ENCODE peak calls at places on chromosomes 1 and 21, in seven cellular contexts. R, Y, U, Z, I, S and F are unnamed samples.

GRCh38 chr21:16116798-16117197 is 387.0 kb downstream of the USP25 start:
- DNase-seq in Z (no peak), Y (no peak), R (no peak), S (no peak), I (no peak), U (no peak), F (no peak)

GRCh38 chr1:229191066-229191674 is 79.7 kb upstream of the RAB4A start:
- DNase-seq in R (no peak), S (peak; percentile 31), U (peak; percentile 79), I (no peak), Z (no peak), Y (no peak), F (peak; percentile 47)

GRCh38 chr1:150876111-150876434 is 326 bp downstream of the ARNT start:
- DNase-seq in S (peak; percentile 53), I (peak; percentile 76), Y (no peak), U (peak; percentile 82), R (peak; percentile 58), Z (no peak), F (peak; percentile 22)

GRCh38 chr1:150546294-150546937 is 2.8 kb upstream of the ADAMTSL4 start:
- DNase-seq in U (no peak), Y (no peak), I (no peak), Z (no peak), S (no peak), R (no peak), F (no peak)

GRCh38 chr1:116115476-116115875 is 4.3 kb downstream of the MAB21L3 start:
- DNase-seq in Y (no peak), R (no peak), I (no peak), U (peak; percentile 88), Z (no peak), S (peak; percentile 74), F (no peak)

GRCh38 chr1:9294910-9295636 is 2.4 kb downstream of the SPSB1 start:
- DNase-seq in Z (peak; percentile 25), U (peak; percentile 89), I (peak; percentile 61), S (no peak), Y (no peak), R (no peak), F (no peak)

GRCh38 chr1:77929806-77930205 is 41.4 kb downstream of the NEXN start:
- DNase-seq in U (no peak), R (no peak), Z (no peak), I (no peak), S (no peak), Y (no peak), F (no peak)

GRCh38 chr1:3190256-3191041 is 121.4 kb downstream of the PRDM16 start:
- DNase-seq in S (no peak), Z (no peak), I (no peak), U (no peak), R (no peak), Y (no peak), F (no peak)

GRCh38 chr1:98523256-98523655 is 138.3 kb upstream of the SNX7 start:
- DNase-seq in Z (no peak), U (no peak), I (no peak), Y (no peak), S (no peak), R (no peak), F (no peak)

GRCh38 chr1:217907504-217907903 is 276.4 kb downstream of the SPATA17 start:
- DNase-seq in Y (no peak), U (peak; percentile 29), Z (no peak), I (no peak), S (peak; percentile 23), R (no peak), F (no peak)

GRCh38 chr21:37855568-37856391 is 60.5 kb downstream of the KCNJ6 start:
- DNase-seq in U (no peak), I (no peak), R (no peak), Y (no peak), Z (no peak), S (no peak), F (no peak)

GRCh38 chr1:112317140-112317539 is 78.9 kb upstream of the CTTNBP2NL start:
- DNase-seq in Z (no peak), R (no peak), I (peak; percentile 15), U (no peak), S (no peak), Y (no peak), F (no peak)

GRCh38 chr1:112319371-112320034 is 76.5 kb upstream of the CTTNBP2NL start:
- DNase-seq in I (no peak), Y (no peak), U (no peak), R (no peak), Z (no peak), S (peak; percentile 85), F (no peak)

GRCh38 chr1:112318698-112319370 is 77.2 kb upstream of the CTTNBP2NL start:
- DNase-seq in S (no peak), I (no peak), R (no peak), U (no peak), Y (no peak), Z (no peak), F (no peak)

GRCh38 chr1:112317556-112317955 is 78.5 kb upstream of the CTTNBP2NL start:
- DNase-seq in Z (no peak), U (no peak), I (peak; percentile 20), R (no peak), Y (no peak), S (no peak), F (no peak)

DNA sequence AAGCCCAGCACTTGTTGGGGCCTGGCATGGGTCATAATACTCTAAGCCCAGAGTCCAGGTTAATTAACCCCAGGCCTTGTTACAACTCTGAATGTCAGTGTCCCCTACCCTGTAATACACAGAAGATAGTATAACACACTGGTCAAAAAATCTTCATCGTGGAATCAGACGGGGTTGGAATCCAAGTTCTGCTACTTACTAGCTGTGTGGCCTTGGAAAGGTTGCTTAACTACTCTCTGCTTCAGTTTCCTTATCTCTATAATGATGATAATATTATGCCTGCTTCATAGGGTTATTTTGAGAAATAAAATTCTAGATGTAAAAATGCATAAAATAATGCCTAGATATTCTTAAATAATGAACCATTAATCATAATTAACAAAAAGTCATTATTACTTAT is 77.8 kb upstream of the CTTNBP2NL start:
- DNase-seq in R (no peak), S (no peak), Z (no peak), Y (no peak), U (no peak), I (no peak), F (no peak)
- H3K27ac ChIP-seq in R (peak overlapping the region; percentile 69), S (no peak overlapping the region), Z (no peak overlapping the region), Y (no peak overlapping the region), U (no peak overlapping the region), I (peak overlapping the region; percentile 20), F (no peak overlapping the region)

GRCh38 chr1:174274452-174274851 is 115.1 kb downstream of the RABGAP1L start:
- DNase-seq in S (no peak), U (no peak), Z (no peak), I (no peak), Y (no peak), R (no peak), F (no peak)

GRCh38 chr1:174274884-174275283 is 115.6 kb downstream of the RABGAP1L start:
- DNase-seq in Y (no peak), R (no peak), Z (no peak), U (no peak), I (no peak), S (no peak), F (no peak)

GRCh38 chr1:174273766-174274165 is 114.4 kb downstream of the RABGAP1L start:
- DNase-seq in S (no peak), R (no peak), Z (no peak), Y (no peak), I (no peak), U (no peak), F (no peak)

GRCh38 chr1:174273190-174273589 is 113.9 kb downstream of the RABGAP1L start:
- DNase-seq in U (no peak), I (no peak), Z (no peak), S (no peak), Y (no peak), R (no peak), F (no peak)

GRCh38 chr1:174276087-174276486 is 116.8 kb downstream of the RABGAP1L start:
- DNase-seq in Y (no peak), U (no peak), R (no peak), S (no peak), I (no peak), Z (no peak), F (no peak)
- H3K27ac ChIP-seq in Y (no peak overlapping the region), U (no peak overlapping the region), R (no peak overlapping the region), S (no peak overlapping the region), I (no peak overlapping the region), Z (no peak overlapping the region), F (no peak overlapping the region)

DNA sequence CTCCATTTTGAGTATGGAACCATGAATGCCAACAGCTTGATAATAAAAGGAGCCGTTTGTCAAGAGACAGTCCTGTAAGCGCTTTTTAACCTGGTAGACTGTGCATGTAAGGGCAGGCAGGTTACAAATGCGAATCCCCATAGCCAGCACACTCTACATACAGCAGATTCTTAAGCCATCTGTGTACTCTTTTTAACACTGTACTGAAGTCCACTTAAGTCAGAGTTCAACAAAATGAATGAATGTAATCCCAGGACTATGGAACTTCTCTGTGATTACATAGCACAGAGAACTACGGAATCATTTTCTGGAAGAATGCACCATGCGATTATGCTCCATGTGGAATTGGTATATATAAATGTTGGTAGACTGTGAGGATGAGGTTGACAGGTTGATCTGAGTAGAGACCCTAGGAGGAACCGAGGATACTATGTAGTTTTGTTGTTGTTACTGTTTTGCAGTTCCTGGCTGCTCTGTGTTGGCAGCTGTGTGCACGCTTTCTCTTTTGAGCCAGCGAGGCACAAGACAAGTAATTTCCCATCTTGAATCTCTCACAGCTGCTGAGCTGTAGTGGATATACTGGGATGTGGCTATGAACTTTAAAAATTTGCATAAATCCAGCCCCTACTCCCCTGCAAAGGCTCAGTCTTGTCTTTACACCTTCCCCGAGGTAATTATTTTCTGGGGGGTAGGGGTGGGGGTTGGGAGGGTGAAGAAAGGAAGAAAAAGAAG is 21.9 kb downstream of the LRRC8D start:
- DNase-seq in U (no peak), R (no peak), I (peak; percentile 19), Y (no peak), S (no peak), Z (no peak), F (no peak)
- H3K27ac ChIP-seq in U (no peak overlapping the region), R (peak overlapping the region; percentile 86), I (peak overlapping the region; percentile 79), Y (peak overlapping the region; percentile 67), S (peak overlapping the region; percentile 85), Z (peak overlapping the region; percentile 86), F (no peak overlapping the region)

GRCh38 chr1:226725870-226726212 is 13.2 kb downstream of the ITPKB start:
- DNase-seq in Y (no peak), I (no peak), R (no peak), Z (no peak), S (no peak), U (no peak), F (no peak)

GRCh38 chr1:226731257-226731893 is 7.7 kb downstream of the ITPKB start:
- DNase-seq in S (no peak), Y (no peak), Z (no peak), R (no peak), I (no peak), U (no peak), F (no peak)

GRCh38 chr1:226730064-226730463 is 9.0 kb downstream of the ITPKB start:
- DNase-seq in R (no peak), Y (no peak), I (no peak), Z (no peak), U (no peak), S (no peak), F (no peak)

GRCh38 chr1:226730826-226731225 is 8.3 kb downstream of the ITPKB start:
- DNase-seq in U (no peak), S (no peak), I (no peak), R (no peak), Z (no peak), Y (no peak), F (no peak)

DNA sequence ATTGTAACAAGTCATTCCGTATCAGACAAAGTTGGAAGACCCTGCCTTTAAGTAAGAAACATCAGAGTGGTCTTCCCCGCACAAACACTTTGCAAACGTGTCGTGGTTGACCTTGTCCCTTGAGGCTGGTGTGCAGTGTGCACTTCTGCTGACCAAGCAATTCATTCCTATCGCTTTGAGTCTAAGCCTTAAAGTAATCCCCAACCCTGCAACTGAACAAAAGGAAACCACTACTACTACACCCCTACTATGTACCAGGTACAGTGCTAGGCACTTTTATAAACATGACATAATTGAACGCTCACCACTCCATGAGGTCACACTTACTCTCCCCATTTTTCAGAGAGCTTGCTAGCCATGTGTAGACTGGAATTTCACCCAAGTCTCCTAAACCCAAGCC is 10.6 kb downstream of the ITPKB start:
- DNase-seq in I (no peak), U (no peak), Z (no peak), S (no peak), Y (no peak), R (no peak), F (no peak)
- H3K27ac ChIP-seq in I (no peak overlapping the region), U (no peak overlapping the region), Z (peak overlapping the region; percentile 54), S (no peak overlapping the region), Y (no peak overlapping the region), R (no peak overlapping the region), F (no peak overlapping the region)